ENCODE peak calls at places on chromosomes 12 and 14, in eight cellular contexts. X is IMR-90, W is neural crest cell, Y is tibial nerve, S is cardiac fibroblast, B is cardiac muscle cell, D is fibroblast of pulmonary artery, A is neural progenitor cell. L is an unnamed sample.

GRCh38 chr12:15754233-15754632 is 35.0 kb downstream of the EPS8 start:
- DNase-seq in D (peak), X (peak), A (no peak), Y (no peak), W (no peak), S (peak), B (no peak), L (no peak)

GRCh38 chr12:6860942-6861341 is 6.4 kb upstream of the TPI1 start:
- DNase-seq in A (no peak), Y (no peak), S (no peak), B (no peak), X (no peak), W (no peak), D (no peak), L (peak)

GRCh38 chr12:45989857-45990467 is 412 bp downstream of the SCAF11 start:
- DNase-seq in W (no peak), A (peak), Y (no peak), S (no peak), D (no peak), X (peak), B (peak), L (peak)

GRCh38 chr14:102799684-102800562 is 22.7 kb downstream of the TRAF3 start:
- DNase-seq in S (peak), W (no peak), X (peak), Y (no peak), B (peak), D (peak), A (no peak), L (no peak)

GRCh38 chr12:32217354-32218310 is 111.0 kb downstream of the BICD1 start:
- DNase-seq in A (no peak), S (peak), Y (peak), B (peak), D (peak), W (no peak), X (peak), L (no peak)

GRCh38 chr14:24838945-24839616 is 205.1 kb upstream of the GZMB start:
- DNase-seq in B (peak), A (peak), X (no peak), W (no peak), S (no peak), Y (no peak), D (peak), L (no peak)

GRCh38 chr14:76981670-76982069 is 46.8 kb downstream of the IRF2BPL start:
- DNase-seq in Y (no peak), D (no peak), B (no peak), A (no peak), X (no peak), W (no peak), S (no peak), L (no peak)

GRCh38 chr14:98731286-98731685 is 540.7 kb downstream of the BCL11B start:
- DNase-seq in Y (no peak), A (no peak), X (no peak), W (no peak), D (no peak), B (no peak), S (no peak), L (no peak)

GRCh38 chr14:92760524-92760805 is 12.0 kb upstream of the LGMN start:
- DNase-seq in S (no peak), Y (no peak), A (no peak), B (no peak), X (no peak), W (no peak), D (no peak), L (no peak)

GRCh38 chr14:77058785-77059184 is 30.3 kb upstream of the IRF2BPL start:
- DNase-seq in A (no peak), Y (no peak), D (no peak), B (no peak), W (no peak), S (no peak), X (no peak), L (no peak)

GRCh38 chr14:66495214-66496098 is 9.3 kb downstream of the CCDC196 start:
- DNase-seq in B (peak), S (peak), W (peak), A (peak), X (peak), Y (peak), D (peak), L (no peak)

GRCh38 chr14:93007225-93007997 is 84.5 kb downstream of the CHGA start:
- DNase-seq in X (peak), B (peak), D (peak), W (no peak), A (no peak), Y (no peak), S (peak), L (no peak)

GRCh38 chr12:14567311-14568195 is at the start of gene PLBD1:
- DNase-seq in B (peak), X (no peak), S (peak), D (peak), W (peak), A (peak), Y (peak), L (no peak)

GRCh38 chr14:66662374-66662773 is 154.4 kb downstream of the GPHN start:
- DNase-seq in D (peak), B (peak), W (no peak), S (peak), A (peak), X (no peak), Y (no peak), L (no peak)

GRCh38 chr12:131929530-131930456 is 717 bp downstream of the PUS1 start:
- DNase-seq in A (peak), D (no peak), W (peak), Y (no peak), X (peak), S (peak), B (peak), L (no peak)

GRCh38 chr14:73457935-73458218 is 469 bp downstream of the NUMB start:
- DNase-seq in D (no peak), X (no peak), W (no peak), B (no peak), A (no peak), S (peak), Y (peak), L (no peak)

GRCh38 chr14:73457050-73457934 is 1.1 kb downstream of the NUMB start:
- DNase-seq in Y (no peak), A (peak), W (peak), B (peak), S (peak), X (peak), D (no peak), L (no peak)

GRCh38 chr14:73458219-73458976 is at the start of gene NUMB:
- DNase-seq in W (peak), A (peak), D (peak), X (peak), S (peak), Y (peak), B (peak), L (peak)

GRCh38 chr14:73452341-73453191 is 5.8 kb downstream of the NUMB start:
- DNase-seq in Y (no peak), X (peak), A (no peak), S (peak), D (peak), B (peak), W (no peak), L (no peak)

GRCh38 chr14:73455294-73455693 is 3.1 kb downstream of the NUMB start:
- DNase-seq in A (no peak), D (no peak), W (no peak), S (no peak), Y (no peak), B (no peak), X (no peak), L (no peak)
- TF ChIP-seq CTCF in A (no peak), D (no peak), W (no peak), S (no peak), Y (no peak), B (no peak), X (no peak), L (no peak)

GRCh38 chr14:47039336-47039735 is 387.8 kb upstream of the RPL10L start:
- DNase-seq in Y (no peak), S (no peak), D (no peak), W (no peak), B (no peak), X (no peak), A (no peak), L (no peak)

GRCh38 chr14:47044841-47045240 is 393.3 kb upstream of the RPL10L start:
- DNase-seq in B (no peak), S (no peak), Y (no peak), X (no peak), W (no peak), A (peak), D (no peak), L (no peak)

DNA sequence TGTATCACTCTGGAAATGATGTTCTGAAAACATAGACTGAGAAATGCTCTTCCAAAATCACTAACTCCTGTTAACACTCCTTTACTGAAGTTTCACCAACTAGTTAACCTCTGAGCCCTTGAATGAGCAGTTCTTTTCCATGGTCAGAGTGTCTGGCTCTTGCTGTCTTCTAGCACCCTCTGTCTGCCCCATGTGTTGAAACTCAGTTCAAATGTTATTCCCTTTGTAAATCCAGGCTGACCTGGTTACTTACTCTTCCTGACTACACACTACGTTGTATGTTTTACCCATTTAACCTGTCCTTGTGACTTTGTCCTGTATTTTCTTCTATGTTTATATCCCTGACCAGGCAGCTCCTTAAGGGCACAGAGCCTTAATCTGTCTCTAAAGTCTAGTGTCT is 388.9 kb upstream of the RPL10L start:
- DNase-seq in X (no peak), B (no peak), S (no peak), D (no peak), Y (no peak), W (no peak), A (peak), L (no peak)
- TF ChIP-seq CTCF in X (no peak), B (no peak), S (no peak), D (no peak), Y (no peak), W (peak), A (peak), L (peak)

GRCh38 chr12:105287408-105287807 is 43.1 kb upstream of the C12orf75 start:
- DNase-seq in W (no peak), A (no peak), X (no peak), B (no peak), Y (no peak), D (no peak), S (no peak), L (no peak)
- TF ChIP-seq CTCF in W (no peak), A (no peak), X (no peak), B (no peak), Y (no peak), D (no peak), S (no peak), L (no peak)

DNA sequence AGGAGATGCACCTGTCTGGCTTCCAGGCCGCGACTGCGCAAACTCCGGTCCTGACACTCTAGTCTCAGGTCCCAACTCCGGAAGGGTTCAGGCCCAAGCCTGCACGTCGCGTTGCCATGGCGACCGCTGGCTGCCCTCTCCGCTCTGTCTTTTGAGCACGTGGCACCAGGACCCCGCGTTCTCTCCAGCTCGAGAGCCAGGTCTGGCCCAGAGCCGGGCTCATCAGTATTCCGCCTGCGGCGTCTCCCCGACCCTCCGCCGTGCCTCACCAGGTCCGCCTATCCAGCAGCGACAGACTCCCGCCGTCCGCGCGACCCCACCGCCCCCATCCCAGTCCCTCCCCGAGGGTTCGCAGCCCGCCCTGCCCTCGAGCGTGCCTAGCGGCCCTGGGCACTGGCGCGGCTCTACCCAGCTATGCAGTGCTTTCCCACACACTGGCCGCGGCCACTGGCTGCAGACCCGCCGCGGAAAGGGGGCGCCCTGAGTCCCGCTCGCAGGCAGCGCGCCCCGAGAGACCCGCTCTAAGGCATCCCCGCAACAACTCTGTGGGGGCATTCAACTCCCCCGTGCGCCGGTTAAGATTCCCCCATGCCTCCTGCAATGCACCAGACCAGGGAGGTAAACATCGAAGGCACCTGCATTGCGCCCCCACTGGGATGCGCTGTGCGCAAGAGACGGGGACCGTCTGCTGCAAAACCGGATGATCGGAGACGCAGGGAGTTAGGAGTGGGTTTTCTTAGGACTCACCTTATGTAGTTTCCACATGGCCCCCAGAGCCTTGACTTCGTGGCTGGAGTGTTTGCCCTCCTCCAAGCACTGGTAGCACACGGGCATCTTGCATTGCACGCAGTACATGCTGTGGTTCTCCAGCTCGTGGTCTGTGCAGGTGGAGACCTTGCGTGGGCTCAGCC is 1.3 kb downstream of the TRIM9 start:
- DNase-seq in D (no peak), W (peak), Y (no peak), S (peak), B (peak), A (peak), X (no peak), L (peak)
- TF ChIP-seq CTCF in D (peak), W (peak), Y (no peak), S (no peak), B (peak), A (peak), X (no peak), L (peak)

GRCh38 chr14:51219473-51220448 is 20.3 kb upstream of the TMX1 start:
- DNase-seq in X (peak), B (peak), W (no peak), S (peak), A (peak), Y (peak), D (peak), L (no peak)

GRCh38 chr14:51211149-51211548 is 28.9 kb upstream of the TMX1 start:
- DNase-seq in D (peak), X (peak), B (peak), W (no peak), A (no peak), S (peak), Y (no peak), L (no peak)

GRCh38 chr14:51216602-51217001 is 23.4 kb upstream of the TMX1 start:
- DNase-seq in S (no peak), D (no peak), Y (no peak), W (no peak), B (peak), A (no peak), X (no peak), L (no peak)
- TF ChIP-seq CTCF in S (no peak), D (no peak), Y (no peak), W (no peak), B (no peak), A (no peak), X (no peak), L (peak)

GRCh38 chr12:107522692-107523477 is 162.7 kb upstream of the PWP1 start:
- DNase-seq in S (peak), B (no peak), W (peak), Y (no peak), D (no peak), A (peak), X (no peak), L (no peak)
- TF ChIP-seq CTCF in S (peak), B (no peak), W (peak), Y (no peak), D (peak), A (peak), X (peak), L (no peak)

GRCh38 chr14:88533203-88533602 is 21.6 kb downstream of the PTPN21 start:
- DNase-seq in D (no peak), B (no peak), S (no peak), Y (no peak), A (no peak), W (no peak), X (peak), L (no peak)

GRCh38 chr14:88541324-88541723 is 13.5 kb downstream of the PTPN21 start:
- DNase-seq in A (no peak), D (no peak), B (no peak), Y (no peak), S (no peak), X (no peak), W (no peak), L (no peak)

GRCh38 chr14:88535149-88535548 is 19.7 kb downstream of the PTPN21 start:
- DNase-seq in B (no peak), S (no peak), X (no peak), Y (no peak), D (no peak), W (no peak), A (peak), L (no peak)

DNA sequence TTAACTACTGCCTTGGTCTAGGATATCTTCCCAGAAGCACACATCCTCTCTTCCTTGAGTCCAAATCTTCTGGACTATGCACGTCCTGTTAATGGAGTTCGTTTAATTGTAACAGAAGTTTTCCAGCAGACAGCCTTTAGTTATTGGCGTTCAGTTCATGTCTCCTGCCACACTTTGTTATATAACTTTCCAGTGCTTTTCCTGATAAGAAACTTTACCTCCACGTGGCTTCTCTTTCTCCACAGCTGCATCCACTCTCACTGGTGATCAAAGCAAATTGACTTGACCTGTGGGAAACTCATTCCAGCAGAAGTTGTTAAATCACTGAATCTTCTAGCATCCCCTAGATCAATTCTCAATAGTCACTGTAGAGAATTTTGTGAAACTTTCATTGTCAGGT is 19.0 kb downstream of the PTPN21 start:
- DNase-seq in S (no peak), B (no peak), Y (no peak), W (no peak), A (no peak), X (no peak), D (no peak), L (no peak)
- TF ChIP-seq CTCF in S (no peak), B (no peak), Y (no peak), W (no peak), A (no peak), X (no peak), D (no peak), L (no peak)

GRCh38 chr14:26730929-26731618 is 133.2 kb upstream of the NOVA1 start:
- DNase-seq in B (peak), Y (no peak), W (peak), S (peak), A (peak), X (peak), D (peak), L (no peak)
- TF ChIP-seq CTCF in B (peak), Y (peak), W (peak), S (peak), A (peak), X (peak), D (peak), L (peak)